ENCODE peak calls at places on chromosomes 4 and X, in seven cellular contexts. One of them, this sample, is unnamed.
A peak's percentile ranks its signal among the peaks of the same experiment; 100 is the strongest.

GRCh38 chrX:116284383-116284782 is 113.8 kb downstream of the AGTR2 start:
- DNase-seq in body of pancreas: no peak
- DNase-seq in GM12865: no peak
- DNase-seq in right atrium auricular region: no peak
- DNase-seq in brain microvascular endothelial cell: no peak
- DNase-seq in psoas muscle: no peak
- DNase-seq in WERI-Rb-1: no peak
- DNase-seq in this sample: no peak

GRCh38 chr4:2697995-2698414 is 58.1 kb downstream of the TNIP2 start:
- DNase-seq in body of pancreas: no peak
- DNase-seq in GM12865: no peak
- DNase-seq in right atrium auricular region: no peak
- DNase-seq in brain microvascular endothelial cell: no peak
- DNase-seq in psoas muscle: no peak
- DNase-seq in WERI-Rb-1: no peak
- DNase-seq in this sample: no peak

GRCh38 chrX:73847991-73848390 is 285.0 kb downstream of the CHIC1 start:
- DNase-seq in body of pancreas: no peak
- DNase-seq in GM12865: no peak
- DNase-seq in right atrium auricular region: no peak
- DNase-seq in brain microvascular endothelial cell: no peak
- DNase-seq in psoas muscle: no peak
- DNase-seq in WERI-Rb-1: no peak
- DNase-seq in this sample: no peak

GRCh38 chr4:41375561-41375960 is 118.8 kb downstream of the UCHL1 start:
- DNase-seq in body of pancreas: no peak
- DNase-seq in GM12865: no peak
- DNase-seq in right atrium auricular region: no peak
- DNase-seq in brain microvascular endothelial cell: no peak
- DNase-seq in psoas muscle: peak; percentile 78
- DNase-seq in WERI-Rb-1: no peak
- DNase-seq in this sample: no peak

GRCh38 chr4:7173821-7174220 is 18.5 kb upstream of the SORCS2 start:
- DNase-seq in body of pancreas: no peak
- DNase-seq in GM12865: no peak
- DNase-seq in right atrium auricular region: no peak
- DNase-seq in brain microvascular endothelial cell: no peak
- DNase-seq in psoas muscle: peak; percentile 12
- DNase-seq in WERI-Rb-1: no peak
- DNase-seq in this sample: no peak

GRCh38 chr4:184755278-184755677 is 21.4 kb upstream of the CENPU start:
- DNase-seq in body of pancreas: peak; percentile 40
- DNase-seq in GM12865: no peak
- DNase-seq in right atrium auricular region: peak; percentile 68
- DNase-seq in brain microvascular endothelial cell: peak; percentile 40
- DNase-seq in psoas muscle: peak; percentile 71
- DNase-seq in WERI-Rb-1: no peak
- DNase-seq in this sample: peak; percentile 70

GRCh38 chr4:124199755-124200154 is 512.8 kb downstream of the ANKRD50 start:
- DNase-seq in body of pancreas: no peak
- DNase-seq in GM12865: no peak
- DNase-seq in right atrium auricular region: no peak
- DNase-seq in brain microvascular endothelial cell: no peak
- DNase-seq in psoas muscle: no peak
- DNase-seq in WERI-Rb-1: no peak
- DNase-seq in this sample: peak; percentile 47

GRCh38 chr4:30875659-30876269 is 155.6 kb downstream of the PCDH7 start:
- DNase-seq in body of pancreas: no peak
- DNase-seq in GM12865: no peak
- DNase-seq in right atrium auricular region: no peak
- DNase-seq in brain microvascular endothelial cell: no peak
- DNase-seq in psoas muscle: no peak
- DNase-seq in WERI-Rb-1: no peak
- DNase-seq in this sample: peak; percentile 17

GRCh38 chrX:42129541-42129940 is 206.2 kb upstream of the CASK start:
- DNase-seq in body of pancreas: no peak
- DNase-seq in GM12865: no peak
- DNase-seq in right atrium auricular region: no peak
- DNase-seq in brain microvascular endothelial cell: no peak
- DNase-seq in psoas muscle: no peak
- DNase-seq in WERI-Rb-1: no peak
- DNase-seq in this sample: no peak

GRCh38 chr4:158801066-158801465 is 32.2 kb downstream of the FNIP2 start:
- DNase-seq in body of pancreas: no peak
- DNase-seq in GM12865: no peak
- DNase-seq in right atrium auricular region: no peak
- DNase-seq in brain microvascular endothelial cell: no peak
- DNase-seq in psoas muscle: no peak
- DNase-seq in WERI-Rb-1: no peak
- DNase-seq in this sample: no peak

GRCh38 chrX:17057209-17057608 is 110.8 kb downstream of the REPS2 start:
- DNase-seq in body of pancreas: no peak
- DNase-seq in GM12865: no peak
- DNase-seq in right atrium auricular region: no peak
- DNase-seq in brain microvascular endothelial cell: no peak
- DNase-seq in psoas muscle: no peak
- DNase-seq in WERI-Rb-1: no peak
- DNase-seq in this sample: no peak

GRCh38 chr4:122679946-122680345 is 52.6 kb upstream of the BBS12 start:
- DNase-seq in body of pancreas: no peak
- DNase-seq in GM12865: no peak
- DNase-seq in right atrium auricular region: no peak
- DNase-seq in brain microvascular endothelial cell: peak; percentile 51
- DNase-seq in psoas muscle: no peak
- DNase-seq in WERI-Rb-1: no peak
- DNase-seq in this sample: no peak

GRCh38 chrX:52852110-52852872 is 15.6 kb downstream of the XAGE3 start:
- DNase-seq in body of pancreas: no peak
- DNase-seq in GM12865: no peak
- DNase-seq in right atrium auricular region: no peak
- DNase-seq in brain microvascular endothelial cell: peak; percentile 9
- DNase-seq in psoas muscle: no peak
- DNase-seq in WERI-Rb-1: no peak
- DNase-seq in this sample: no peak

GRCh38 chr4:186012071-186012470 is 56.9 kb upstream of the TLR3 start:
- DNase-seq in body of pancreas: no peak
- DNase-seq in GM12865: no peak
- DNase-seq in right atrium auricular region: peak; percentile 44
- DNase-seq in brain microvascular endothelial cell: no peak
- DNase-seq in psoas muscle: no peak
- DNase-seq in WERI-Rb-1: no peak
- DNase-seq in this sample: no peak

GRCh38 chr4:1172971-1173757 is 781 bp upstream of the SPON2 start:
- DNase-seq in body of pancreas: no peak
- DNase-seq in GM12865: no peak
- DNase-seq in right atrium auricular region: peak; percentile 74
- DNase-seq in brain microvascular endothelial cell: no peak
- DNase-seq in psoas muscle: peak; percentile 73
- DNase-seq in WERI-Rb-1: peak; percentile 57
- DNase-seq in this sample: peak; percentile 99

GRCh38 chr4:98745372-98745771 is 87.0 kb upstream of the TSPAN5 start:
- DNase-seq in body of pancreas: no peak
- DNase-seq in GM12865: peak; percentile 13
- DNase-seq in right atrium auricular region: no peak
- DNase-seq in brain microvascular endothelial cell: peak; percentile 16
- DNase-seq in psoas muscle: no peak
- DNase-seq in WERI-Rb-1: peak; percentile 71
- DNase-seq in this sample: peak; percentile 67

GRCh38 chr4:140308366-140309123 is 64.9 kb upstream of the SCOC start:
- DNase-seq in body of pancreas: peak; percentile 46
- DNase-seq in GM12865: no peak
- DNase-seq in right atrium auricular region: peak; percentile 65
- DNase-seq in brain microvascular endothelial cell: peak; percentile 98
- DNase-seq in psoas muscle: peak; percentile 91
- DNase-seq in WERI-Rb-1: no peak
- DNase-seq in this sample: peak; percentile 79

GRCh38 chrX:2672084-2672483 is 19.0 kb upstream of the CD99 start:
- DNase-seq in body of pancreas: no peak
- DNase-seq in GM12865: no peak
- DNase-seq in right atrium auricular region: no peak
- DNase-seq in brain microvascular endothelial cell: no peak
- DNase-seq in psoas muscle: no peak
- DNase-seq in WERI-Rb-1: no peak
- DNase-seq in this sample: no peak

GRCh38 chrX:133335027-133335426 is 80.3 kb downstream of the GPC4 start:
- DNase-seq in body of pancreas: peak; percentile 20
- DNase-seq in GM12865: peak; percentile 3
- DNase-seq in right atrium auricular region: no peak
- DNase-seq in brain microvascular endothelial cell: peak; percentile 5
- DNase-seq in psoas muscle: no peak
- DNase-seq in WERI-Rb-1: peak; percentile 6
- DNase-seq in this sample: peak; percentile 24

GRCh38 chrX:119728487-119728886 is 29.9 kb upstream of the SOWAHD start:
- DNase-seq in body of pancreas: no peak
- DNase-seq in GM12865: no peak
- DNase-seq in right atrium auricular region: no peak
- DNase-seq in brain microvascular endothelial cell: no peak
- DNase-seq in psoas muscle: no peak
- DNase-seq in WERI-Rb-1: peak; percentile 34
- DNase-seq in this sample: peak; percentile 3
- TF ChIP-seq CTCF in body of pancreas: no peak
- TF ChIP-seq CTCF in GM12865: no peak
- TF ChIP-seq CTCF in right atrium auricular region: no peak
- TF ChIP-seq CTCF in brain microvascular endothelial cell: no peak
- TF ChIP-seq CTCF in psoas muscle: no peak
- TF ChIP-seq CTCF in WERI-Rb-1: peak; percentile 71
- TF ChIP-seq CTCF in this sample: no peak

GRCh38 chrX:12966151-12966550 is 8.8 kb upstream of the TMSB4X start:
- DNase-seq in body of pancreas: no peak
- DNase-seq in GM12865: no peak
- DNase-seq in right atrium auricular region: no peak
- DNase-seq in brain microvascular endothelial cell: no peak
- DNase-seq in psoas muscle: no peak
- DNase-seq in WERI-Rb-1: no peak
- DNase-seq in this sample: no peak
- H3K4me3 ChIP-seq in body of pancreas: no peak overlapping the region
- H3K4me3 ChIP-seq in GM12865: no peak overlapping the region
- H3K4me3 ChIP-seq in right atrium auricular region: no peak overlapping the region
- H3K4me3 ChIP-seq in brain microvascular endothelial cell: no peak overlapping the region
- H3K4me3 ChIP-seq in psoas muscle: no peak overlapping the region
- H3K4me3 ChIP-seq in WERI-Rb-1: no peak overlapping the region
- H3K4me3 ChIP-seq in this sample: no peak overlapping the region

DNA sequence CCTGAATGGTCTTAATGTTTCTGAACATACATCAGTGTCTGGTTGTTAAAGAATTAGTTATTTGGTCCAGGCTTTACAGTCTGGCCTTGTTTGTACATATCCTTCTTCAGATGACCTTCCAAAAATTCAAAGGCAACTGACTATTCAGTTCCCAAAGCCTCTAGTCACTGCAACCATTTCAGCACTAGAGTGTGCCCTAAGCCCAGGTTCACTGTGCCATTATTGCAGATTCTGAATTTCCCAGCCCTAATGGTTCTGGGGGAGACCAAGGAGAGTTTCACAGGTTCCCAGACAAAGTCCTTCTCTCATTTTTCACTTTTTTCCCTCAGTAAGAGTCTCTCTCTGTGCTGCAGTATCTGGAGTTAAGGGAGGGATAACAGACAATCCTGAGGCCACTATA is 235.8 kb downstream of the TRAM1L1 start:
- DNase-seq in body of pancreas: no peak
- DNase-seq in GM12865: no peak
- DNase-seq in right atrium auricular region: no peak
- DNase-seq in brain microvascular endothelial cell: no peak
- DNase-seq in psoas muscle: no peak
- DNase-seq in WERI-Rb-1: peak; percentile 6
- DNase-seq in this sample: no peak
- TF ChIP-seq CTCF in body of pancreas: no peak
- TF ChIP-seq CTCF in GM12865: no peak
- TF ChIP-seq CTCF in right atrium auricular region: no peak
- TF ChIP-seq CTCF in brain microvascular endothelial cell: peak; percentile 34
- TF ChIP-seq CTCF in psoas muscle: no peak
- TF ChIP-seq CTCF in WERI-Rb-1: peak; percentile 42
- TF ChIP-seq CTCF in this sample: no peak

DNA sequence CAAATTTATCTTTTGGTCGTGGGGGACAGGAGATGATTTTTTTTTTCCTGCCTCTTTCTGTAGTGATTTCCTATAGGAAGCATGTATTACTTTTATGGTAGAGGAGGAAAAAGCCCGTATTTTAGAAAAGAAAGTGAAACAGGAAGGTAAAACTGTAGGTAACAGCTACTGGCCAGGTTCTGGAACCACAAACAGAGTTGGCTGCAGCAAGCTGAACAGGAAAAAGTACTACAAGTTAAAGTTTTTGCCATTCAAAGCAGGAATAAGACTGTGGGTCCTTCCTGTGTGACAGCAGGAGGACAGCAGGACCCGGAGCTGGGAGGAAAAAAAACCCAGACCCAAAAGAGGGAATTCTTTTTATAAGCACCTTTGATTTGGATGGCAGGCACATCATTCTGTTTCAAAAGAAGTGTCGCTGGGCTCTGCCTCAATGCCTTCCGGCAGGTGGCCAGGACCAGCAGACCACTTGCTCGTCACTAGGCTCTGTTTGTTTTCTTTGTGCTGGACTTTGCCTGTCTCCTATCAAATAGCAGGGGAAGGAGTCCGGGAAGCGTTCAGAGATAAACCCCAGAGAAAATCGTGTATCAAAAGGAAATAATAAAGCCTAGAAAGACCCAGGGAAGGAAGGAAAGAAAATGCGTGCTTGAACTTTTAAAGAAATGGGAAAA is 277.9 kb downstream of the ADGRA3 start:
- DNase-seq in body of pancreas: peak; percentile 6
- DNase-seq in GM12865: no peak
- DNase-seq in right atrium auricular region: no peak
- DNase-seq in brain microvascular endothelial cell: no peak
- DNase-seq in psoas muscle: no peak
- DNase-seq in WERI-Rb-1: no peak
- DNase-seq in this sample: no peak
- H3K4me3 ChIP-seq in body of pancreas: no peak overlapping the region
- H3K4me3 ChIP-seq in GM12865: no peak overlapping the region
- H3K4me3 ChIP-seq in right atrium auricular region: no peak overlapping the region
- H3K4me3 ChIP-seq in brain microvascular endothelial cell: no peak overlapping the region
- H3K4me3 ChIP-seq in psoas muscle: no peak overlapping the region
- H3K4me3 ChIP-seq in WERI-Rb-1: no peak overlapping the region
- H3K4me3 ChIP-seq in this sample: no peak overlapping the region

DNA sequence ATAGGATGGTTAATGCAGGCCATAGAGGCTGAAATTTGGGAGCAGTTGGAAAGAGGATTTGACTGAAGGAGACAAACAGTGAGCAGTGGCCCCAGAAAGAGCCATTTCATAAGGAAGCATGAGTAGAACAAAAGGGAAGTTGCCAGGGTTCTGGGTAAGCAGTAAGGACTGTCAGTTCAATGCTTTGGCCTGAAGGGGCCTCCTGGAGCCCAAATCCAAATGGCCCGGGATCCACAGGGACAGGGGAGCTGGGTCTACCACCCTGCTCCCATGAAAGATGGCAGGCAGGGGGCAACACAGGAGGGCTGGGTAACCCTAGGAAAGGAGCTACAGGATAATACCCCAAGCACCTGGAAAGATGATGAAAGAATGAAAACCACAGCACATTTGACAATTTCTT is 4.1 kb upstream of the INTS6L start:
- DNase-seq in body of pancreas: no peak
- DNase-seq in GM12865: no peak
- DNase-seq in right atrium auricular region: no peak
- DNase-seq in brain microvascular endothelial cell: no peak
- DNase-seq in psoas muscle: no peak
- DNase-seq in WERI-Rb-1: no peak
- DNase-seq in this sample: no peak
- TF ChIP-seq CTCF in body of pancreas: no peak
- TF ChIP-seq CTCF in GM12865: no peak
- TF ChIP-seq CTCF in right atrium auricular region: no peak
- TF ChIP-seq CTCF in brain microvascular endothelial cell: peak; percentile 24
- TF ChIP-seq CTCF in psoas muscle: no peak
- TF ChIP-seq CTCF in WERI-Rb-1: no peak
- TF ChIP-seq CTCF in this sample: peak; percentile 27

GRCh38 chrX:55716937-55717336 is 612 bp upstream of the RRAGB start:
- DNase-seq in body of pancreas: no peak
- DNase-seq in GM12865: no peak
- DNase-seq in right atrium auricular region: no peak
- DNase-seq in brain microvascular endothelial cell: no peak
- DNase-seq in psoas muscle: no peak
- DNase-seq in WERI-Rb-1: no peak
- DNase-seq in this sample: no peak
- H3K4me3 ChIP-seq in body of pancreas: no peak overlapping the region
- H3K4me3 ChIP-seq in GM12865: peak overlapping the region; percentile 79
- H3K4me3 ChIP-seq in right atrium auricular region: no peak overlapping the region
- H3K4me3 ChIP-seq in brain microvascular endothelial cell: peak overlapping the region; percentile 15
- H3K4me3 ChIP-seq in psoas muscle: peak overlapping the region; percentile 76
- H3K4me3 ChIP-seq in WERI-Rb-1: peak overlapping the region; percentile 6
- H3K4me3 ChIP-seq in this sample: peak overlapping the region; percentile 39

This sample was measured in fibroblast of villous mesenchyme.